ENCODE peak calls at places on chromosomes 5 and 9, in eight cellular contexts. One of them, this sample, is unnamed. For H3K36me3, the result is how much of the 10 kb centered on the place peaks cover.

GRCh38 chr9:75624984-75625383 is 265.5 kb upstream of the PCSK5 start:
- DNase-seq in HCT116: no peak
- DNase-seq in endodermal cell: no peak
- DNase-seq in lung: no peak
- DNase-seq in neural progenitor cell: no peak
- DNase-seq in small intestine: peak
- DNase-seq in GM23248: no peak
- DNase-seq in mammary epithelial cell: no peak
- DNase-seq in this sample: no peak

GRCh38 chr9:112874006-112874405 is 16.7 kb downstream of the SLC46A2 start:
- DNase-seq in HCT116: no peak
- DNase-seq in endodermal cell: no peak
- DNase-seq in lung: no peak
- DNase-seq in neural progenitor cell: no peak
- DNase-seq in small intestine: no peak
- DNase-seq in GM23248: peak
- DNase-seq in mammary epithelial cell: no peak
- DNase-seq in this sample: no peak

GRCh38 chr5:146877178-146877681 is 1.3 kb downstream of the PPP2R2B start:
- DNase-seq in HCT116: no peak
- DNase-seq in endodermal cell: peak
- DNase-seq in lung: no peak
- DNase-seq in neural progenitor cell: no peak
- DNase-seq in small intestine: peak
- DNase-seq in GM23248: no peak
- DNase-seq in mammary epithelial cell: no peak
- DNase-seq in this sample: peak

GRCh38 chr5:16549491-16550233 is 67.1 kb downstream of the RETREG1 start:
- DNase-seq in HCT116: no peak
- DNase-seq in endodermal cell: no peak
- DNase-seq in lung: no peak
- DNase-seq in neural progenitor cell: no peak
- DNase-seq in small intestine: no peak
- DNase-seq in GM23248: peak
- DNase-seq in mammary epithelial cell: no peak
- DNase-seq in this sample: no peak

GRCh38 chr5:7849531-7850240 is 1.2 kb downstream of the CFAP90 start:
- DNase-seq in HCT116: no peak
- DNase-seq in endodermal cell: no peak
- DNase-seq in lung: no peak
- DNase-seq in neural progenitor cell: peak
- DNase-seq in small intestine: no peak
- DNase-seq in GM23248: peak
- DNase-seq in mammary epithelial cell: no peak
- DNase-seq in this sample: no peak

GRCh38 chr9:100352201-100352726 is 478 bp downstream of the TEX10 start:
- DNase-seq in HCT116: no peak
- DNase-seq in endodermal cell: peak
- DNase-seq in lung: peak
- DNase-seq in neural progenitor cell: peak
- DNase-seq in small intestine: peak
- DNase-seq in GM23248: peak
- DNase-seq in mammary epithelial cell: peak
- DNase-seq in this sample: peak

GRCh38 chr5:158634713-158635112 is 465.0 kb downstream of the EBF1 start:
- DNase-seq in HCT116: no peak
- DNase-seq in endodermal cell: no peak
- DNase-seq in lung: no peak
- DNase-seq in neural progenitor cell: peak
- DNase-seq in small intestine: no peak
- DNase-seq in GM23248: peak
- DNase-seq in mammary epithelial cell: no peak
- DNase-seq in this sample: no peak

GRCh38 chr5:61301820-61302563 is 30.1 kb upstream of the ZSWIM6 start:
- DNase-seq in HCT116: peak
- DNase-seq in endodermal cell: peak
- DNase-seq in lung: peak
- DNase-seq in neural progenitor cell: peak
- DNase-seq in small intestine: peak
- DNase-seq in GM23248: peak
- DNase-seq in mammary epithelial cell: peak
- DNase-seq in this sample: peak

GRCh38 chr9:96858018-96858573 is 3.8 kb upstream of the ZNF782 start:
- DNase-seq in HCT116: no peak
- DNase-seq in endodermal cell: no peak
- DNase-seq in lung: peak
- DNase-seq in neural progenitor cell: no peak
- DNase-seq in small intestine: no peak
- DNase-seq in GM23248: peak
- DNase-seq in mammary epithelial cell: peak
- DNase-seq in this sample: no peak

GRCh38 chr5:95892784-95893354 is 68.8 kb downstream of the ELL2 start:
- DNase-seq in HCT116: peak
- DNase-seq in endodermal cell: peak
- DNase-seq in lung: no peak
- DNase-seq in neural progenitor cell: peak
- DNase-seq in small intestine: peak
- DNase-seq in GM23248: peak
- DNase-seq in mammary epithelial cell: no peak
- DNase-seq in this sample: peak

GRCh38 chr9:84271004-84271886 is 69.3 kb downstream of the SLC28A3 start:
- DNase-seq in HCT116: no peak
- DNase-seq in endodermal cell: peak
- DNase-seq in lung: no peak
- DNase-seq in neural progenitor cell: peak
- DNase-seq in small intestine: peak
- DNase-seq in GM23248: peak
- DNase-seq in mammary epithelial cell: no peak
- DNase-seq in this sample: peak

GRCh38 chr5:80364892-80365291 is 43.0 kb upstream of the ZFYVE16 start:
- DNase-seq in HCT116: no peak
- DNase-seq in endodermal cell: no peak
- DNase-seq in lung: no peak
- DNase-seq in neural progenitor cell: no peak
- DNase-seq in small intestine: no peak
- DNase-seq in GM23248: no peak
- DNase-seq in mammary epithelial cell: no peak
- DNase-seq in this sample: no peak

GRCh38 chr9:34884732-34885131 is 73.4 kb upstream of the PHF24 start:
- DNase-seq in HCT116: no peak
- DNase-seq in endodermal cell: no peak
- DNase-seq in lung: no peak
- DNase-seq in neural progenitor cell: no peak
- DNase-seq in small intestine: no peak
- DNase-seq in GM23248: no peak
- DNase-seq in mammary epithelial cell: peak
- DNase-seq in this sample: no peak

GRCh38 chr5:15026011-15026481 is 154.5 kb upstream of the ANKH start:
- DNase-seq in HCT116: no peak
- DNase-seq in endodermal cell: no peak
- DNase-seq in lung: no peak
- DNase-seq in neural progenitor cell: no peak
- DNase-seq in small intestine: no peak
- DNase-seq in GM23248: peak
- DNase-seq in mammary epithelial cell: no peak
- DNase-seq in this sample: no peak

GRCh38 chr5:74631088-74631960 is 9.2 kb downstream of the ENC1 start:
- DNase-seq in HCT116: no peak
- DNase-seq in endodermal cell: peak
- DNase-seq in lung: peak
- DNase-seq in neural progenitor cell: peak
- DNase-seq in small intestine: no peak
- DNase-seq in GM23248: peak
- DNase-seq in mammary epithelial cell: no peak
- DNase-seq in this sample: no peak

GRCh38 chr5:180313677-180314076 is 21.8 kb upstream of the MAPK9 start:
- DNase-seq in HCT116: no peak
- DNase-seq in endodermal cell: no peak
- DNase-seq in lung: no peak
- DNase-seq in neural progenitor cell: no peak
- DNase-seq in small intestine: peak
- DNase-seq in GM23248: no peak
- DNase-seq in mammary epithelial cell: no peak
- DNase-seq in this sample: no peak

GRCh38 chr5:107676702-107677101 is 6.0 kb upstream of the EFNA5 start:
- DNase-seq in HCT116: no peak
- DNase-seq in endodermal cell: no peak
- DNase-seq in lung: no peak
- DNase-seq in neural progenitor cell: no peak
- DNase-seq in small intestine: no peak
- DNase-seq in GM23248: no peak
- DNase-seq in mammary epithelial cell: no peak
- DNase-seq in this sample: no peak

GRCh38 chr9:35619800-35620158 is 1.6 kb upstream of the CD72 start:
- DNase-seq in HCT116: no peak
- DNase-seq in endodermal cell: no peak
- DNase-seq in lung: no peak
- DNase-seq in neural progenitor cell: no peak
- DNase-seq in small intestine: no peak
- DNase-seq in GM23248: no peak
- DNase-seq in mammary epithelial cell: no peak
- DNase-seq in this sample: no peak

GRCh38 chr9:38358390-38359296 is 33.9 kb upstream of the ALDH1B1 start:
- DNase-seq in HCT116: no peak
- DNase-seq in endodermal cell: no peak
- DNase-seq in lung: no peak
- DNase-seq in neural progenitor cell: no peak
- DNase-seq in small intestine: peak
- DNase-seq in GM23248: no peak
- DNase-seq in mammary epithelial cell: no peak
- DNase-seq in this sample: no peak

GRCh38 chr9:99335280-99335679 is 113.2 kb downstream of the SEC61B start:
- DNase-seq in HCT116: no peak
- DNase-seq in endodermal cell: no peak
- DNase-seq in lung: no peak
- DNase-seq in neural progenitor cell: no peak
- DNase-seq in small intestine: no peak
- DNase-seq in GM23248: no peak
- DNase-seq in mammary epithelial cell: no peak
- DNase-seq in this sample: no peak

GRCh38 chr9:114122628-114123027 is 23.5 kb upstream of the KIF12 start:
- DNase-seq in HCT116: no peak
- DNase-seq in endodermal cell: peak
- DNase-seq in lung: no peak
- DNase-seq in neural progenitor cell: no peak
- DNase-seq in small intestine: no peak
- DNase-seq in GM23248: no peak
- DNase-seq in mammary epithelial cell: no peak
- DNase-seq in this sample: no peak

GRCh38 chr5:150181766-150182545 is 7.9 kb upstream of the SLC6A7 start:
- DNase-seq in HCT116: no peak
- DNase-seq in endodermal cell: no peak
- DNase-seq in lung: no peak
- DNase-seq in neural progenitor cell: no peak
- DNase-seq in small intestine: peak
- DNase-seq in GM23248: peak
- DNase-seq in mammary epithelial cell: no peak
- DNase-seq in this sample: no peak

GRCh38 chr5:150182774-150183173 is 7.1 kb upstream of the SLC6A7 start:
- DNase-seq in HCT116: no peak
- DNase-seq in endodermal cell: no peak
- DNase-seq in lung: no peak
- DNase-seq in neural progenitor cell: no peak
- DNase-seq in small intestine: peak
- DNase-seq in GM23248: no peak
- DNase-seq in mammary epithelial cell: no peak
- DNase-seq in this sample: no peak

GRCh38 chr5:150183436-150183835 is 6.4 kb upstream of the SLC6A7 start:
- DNase-seq in HCT116: no peak
- DNase-seq in endodermal cell: no peak
- DNase-seq in lung: no peak
- DNase-seq in neural progenitor cell: no peak
- DNase-seq in small intestine: no peak
- DNase-seq in GM23248: no peak
- DNase-seq in mammary epithelial cell: no peak
- DNase-seq in this sample: no peak

GRCh38 chr5:150184990-150185952 is 4.6 kb upstream of the SLC6A7 start:
- DNase-seq in HCT116: no peak
- DNase-seq in endodermal cell: no peak
- DNase-seq in lung: no peak
- DNase-seq in neural progenitor cell: no peak
- DNase-seq in small intestine: peak
- DNase-seq in GM23248: no peak
- DNase-seq in mammary epithelial cell: no peak
- DNase-seq in this sample: peak

GRCh38 chr5:150184006-150184405 is 5.9 kb upstream of the SLC6A7 start:
- DNase-seq in HCT116: no peak
- DNase-seq in endodermal cell: no peak
- DNase-seq in lung: no peak
- DNase-seq in neural progenitor cell: no peak
- DNase-seq in small intestine: no peak
- DNase-seq in GM23248: no peak
- DNase-seq in mammary epithelial cell: no peak
- DNase-seq in this sample: no peak
- H3K27ac ChIP-seq in HCT116: no peak
- H3K27ac ChIP-seq in endodermal cell: no peak
- H3K27ac ChIP-seq in lung: no peak
- H3K27ac ChIP-seq in neural progenitor cell: no peak
- H3K27ac ChIP-seq in small intestine: peak
- H3K27ac ChIP-seq in GM23248: no peak
- H3K27ac ChIP-seq in mammary epithelial cell: no peak
- H3K27ac ChIP-seq in this sample: no peak

GRCh38 chr9:116365056-116365471 is 211.5 kb downstream of the PAPPA start:
- DNase-seq in HCT116: no peak
- DNase-seq in endodermal cell: no peak
- DNase-seq in lung: no peak
- DNase-seq in neural progenitor cell: no peak
- DNase-seq in small intestine: no peak
- DNase-seq in GM23248: peak
- DNase-seq in mammary epithelial cell: peak
- DNase-seq in this sample: peak
- H3K36me3 ChIP-seq in HCT116: under half
- H3K36me3 ChIP-seq in endodermal cell: under half
- H3K36me3 ChIP-seq in lung: under half
- H3K36me3 ChIP-seq in neural progenitor cell: under half
- H3K36me3 ChIP-seq in small intestine: under half
- H3K36me3 ChIP-seq in GM23248: under half
- H3K36me3 ChIP-seq in mammary epithelial cell: under half
- H3K36me3 ChIP-seq in this sample: under half

GRCh38 chr9:136050266-136050705 is 44.8 kb downstream of the NACC2 start:
- DNase-seq in HCT116: no peak
- DNase-seq in endodermal cell: peak
- DNase-seq in lung: no peak
- DNase-seq in neural progenitor cell: peak
- DNase-seq in small intestine: no peak
- DNase-seq in GM23248: no peak
- DNase-seq in mammary epithelial cell: no peak
- DNase-seq in this sample: no peak
- H3K27ac ChIP-seq in HCT116: no peak
- H3K27ac ChIP-seq in endodermal cell: no peak
- H3K27ac ChIP-seq in lung: no peak
- H3K27ac ChIP-seq in neural progenitor cell: no peak
- H3K27ac ChIP-seq in small intestine: no peak
- H3K27ac ChIP-seq in GM23248: no peak
- H3K27ac ChIP-seq in mammary epithelial cell: no peak
- H3K27ac ChIP-seq in this sample: no peak

DNA sequence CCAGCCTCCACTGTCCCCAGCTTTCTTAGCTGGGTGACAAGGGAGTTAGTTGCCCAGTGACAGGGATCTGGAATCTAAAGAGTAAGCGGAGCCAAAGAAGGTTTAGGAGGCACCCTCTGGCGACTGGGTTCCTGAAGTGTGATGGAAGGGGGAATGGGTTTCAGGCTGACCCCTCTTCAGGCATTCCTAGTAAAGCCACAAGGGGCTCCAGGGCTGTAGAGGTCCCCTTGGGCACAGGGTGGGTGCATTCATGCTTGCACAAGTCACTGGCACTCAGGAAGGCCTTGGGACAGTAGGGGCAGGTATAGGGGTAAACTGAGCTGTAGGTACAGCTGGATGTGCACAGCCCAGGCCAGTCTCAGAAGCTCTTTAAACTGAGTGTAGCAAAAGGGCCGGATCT is 74.2 kb downstream of the CPLANE1 start:
- DNase-seq in HCT116: no peak
- DNase-seq in endodermal cell: peak
- DNase-seq in lung: no peak
- DNase-seq in neural progenitor cell: peak
- DNase-seq in small intestine: no peak
- DNase-seq in GM23248: no peak
- DNase-seq in mammary epithelial cell: no peak
- DNase-seq in this sample: no peak
- H3K36me3 ChIP-seq in HCT116: under half
- H3K36me3 ChIP-seq in endodermal cell: half or more
- H3K36me3 ChIP-seq in lung: under half
- H3K36me3 ChIP-seq in neural progenitor cell: under half
- H3K36me3 ChIP-seq in small intestine: under half
- H3K36me3 ChIP-seq in GM23248: half or more
- H3K36me3 ChIP-seq in mammary epithelial cell: under half
- H3K36me3 ChIP-seq in this sample: under half

This sample was measured in body of pancreas.